ENCODE peak calls at places on chromosome 22, in ten cellular contexts. C, Y, Z, U, I, F, H, S, O and D are unnamed samples.

GRCh38 chr22:40638261-40638660 is 1.7 kb upstream of the MRTFA start:
- DNase-seq in C (no peak), Y (no peak), Z (no peak), U (no peak), I (no peak), F (no peak), H (no peak), S (no peak), O (no peak), D (no peak)

GRCh38 chr22:19520007-19520406 is 4.2 kb downstream of the CLDN5 start:
- DNase-seq in C (no peak), Y (no peak), Z (no peak), U (no peak), I (no peak), F (no peak), H (no peak), S (no peak), O (no peak), D (no peak)

GRCh38 chr22:35914665-35915476 is 113.8 kb downstream of the RBFOX2 start:
- DNase-seq in C (no peak), Y (no peak), Z (peak; percentile 40), U (no peak), I (peak; percentile 94), F (peak; percentile 16), H (no peak), S (no peak), O (no peak), D (peak; percentile 79)

GRCh38 chr22:26023104-26023775 is 146.0 kb upstream of the SEZ6L start:
- DNase-seq in C (no peak), Y (no peak), Z (no peak), U (no peak), I (no peak), F (no peak), H (no peak), S (no peak), O (no peak), D (no peak)

GRCh38 chr22:28175730-28176492 is 256.9 kb upstream of the PITPNB start:
- DNase-seq in C (no peak), Y (no peak), Z (no peak), U (no peak), I (no peak), F (no peak), H (no peak), S (no peak), O (no peak), D (no peak)

GRCh38 chr22:33853200-33854097 is 66.8 kb downstream of the LARGE1 start:
- DNase-seq in C (no peak), Y (no peak), Z (no peak), U (no peak), I (peak; percentile 38), F (no peak), H (no peak), S (no peak), O (peak; percentile 25), D (peak; percentile 84)

GRCh38 chr22:46640293-46640692 is 20.1 kb downstream of the GRAMD4 start:
- DNase-seq in C (no peak), Y (no peak), Z (no peak), U (no peak), I (no peak), F (no peak), H (no peak), S (no peak), O (no peak), D (no peak)

GRCh38 chr22:38086001-38086845 is 2.2 kb upstream of the SLC16A8 start:
- DNase-seq in C (no peak), Y (no peak), Z (no peak), U (no peak), I (no peak), F (no peak), H (no peak), S (no peak), O (no peak), D (peak; percentile 72)

GRCh38 chr22:27270818-27271510 is 530.6 kb downstream of the MN1 start:
- DNase-seq in C (no peak), Y (no peak), Z (no peak), U (no peak), I (peak; percentile 27), F (no peak), H (no peak), S (no peak), O (no peak), D (no peak)

GRCh38 chr22:43171019-43171491 is 15.9 kb downstream of the TTLL12 start:
- DNase-seq in C (no peak), Y (no peak), Z (no peak), U (no peak), I (no peak), F (no peak), H (no peak), S (no peak), O (no peak), D (peak; percentile 63)